ENCODE peak calls at places on chromosomes 3 and 15, in nine cellular contexts. C, T, P, Q, A, J, M, G and B are unnamed samples.

GRCh38 chr15:36701336-36701735 is 121.9 kb downstream of the CDIN1 start:
- DNase-seq in A (no peak), T (no peak), C (no peak), P (no peak), J (no peak), M (no peak), G (no peak), Q (no peak), B (no peak)

GRCh38 chr3:79985866-79986265 is 218.1 kb upstream of the ROBO1 start:
- DNase-seq in P (no peak), T (no peak), Q (no peak), G (no peak), M (no peak), J (no peak), A (no peak), C (no peak), B (no peak)

GRCh38 chr3:157388051-157388450 is 48.6 kb upstream of the PTX3 start:
- DNase-seq in A (no peak), P (peak), C (no peak), J (no peak), Q (no peak), T (no peak), M (no peak), G (peak), B (peak)

GRCh38 chr3:102225407-102226132 is 209.2 kb upstream of the ZPLD1 start:
- DNase-seq in G (peak), P (peak), M (no peak), J (no peak), C (no peak), Q (peak), T (peak), A (peak), B (peak)

GRCh38 chr3:127585163-127585812 is 5.2 kb downstream of the TPRA1 start:
- DNase-seq in Q (no peak), A (no peak), T (no peak), M (no peak), C (no peak), P (no peak), G (peak), J (no peak), B (peak)

GRCh38 chr15:49904296-49904695 is 214.7 kb downstream of the ATP8B4 start:
- DNase-seq in G (peak), C (no peak), P (no peak), A (no peak), M (no peak), T (no peak), J (no peak), Q (no peak), B (no peak)

GRCh38 chr3:178310833-178311380 is 225.3 kb upstream of the KCNMB2 start:
- DNase-seq in G (no peak), P (no peak), Q (no peak), A (no peak), T (no peak), C (no peak), M (no peak), J (no peak), B (no peak)

GRCh38 chr3:43268636-43269035 is 17.7 kb upstream of the SNRK start:
- DNase-seq in Q (no peak), T (no peak), G (no peak), A (no peak), P (no peak), M (no peak), C (no peak), J (no peak), B (peak)

GRCh38 chr3:47825590-47825989 is 22.7 kb downstream of the DHX30 start:
- DNase-seq in A (no peak), J (no peak), C (peak), M (no peak), Q (no peak), G (no peak), P (no peak), T (no peak), B (no peak)

GRCh38 chr3:147509444-147509843 is 100.3 kb downstream of the ZIC1 start:
- DNase-seq in P (no peak), M (no peak), A (no peak), C (no peak), T (no peak), Q (no peak), G (no peak), J (no peak), B (no peak)

GRCh38 chr15:73323374-73323955 is 45.3 kb downstream of the HCN4 start:
- DNase-seq in J (no peak), T (no peak), A (no peak), Q (no peak), G (no peak), M (no peak), C (no peak), P (no peak), B (no peak)

GRCh38 chr15:74826372-74826819 is at the start of gene CPLX3:
- DNase-seq in G (no peak), P (no peak), A (no peak), T (no peak), Q (peak), C (peak), J (no peak), M (no peak), B (no peak)

GRCh38 chr15:41416162-41416741 is 643 bp upstream of the RTF1 start:
- DNase-seq in C (no peak), G (no peak), J (no peak), P (no peak), T (no peak), A (no peak), M (no peak), Q (no peak), B (no peak)

GRCh38 chr15:72967397-72967796 is 84.9 kb upstream of the NEO1 start:
- DNase-seq in T (no peak), M (no peak), J (no peak), P (no peak), Q (no peak), A (no peak), C (no peak), G (no peak), B (no peak)

GRCh38 chr15:81336568-81336967 is 12.6 kb upstream of the STARD5 start:
- DNase-seq in P (peak), C (peak), A (peak), M (no peak), G (peak), J (no peak), T (no peak), Q (peak), B (peak)

GRCh38 chr3:69161587-69162196 is 39.3 kb upstream of the LMOD3 start:
- DNase-seq in J (no peak), C (peak), G (peak), T (peak), Q (peak), P (peak), A (peak), M (no peak), B (peak)

GRCh38 chr3:121698513-121698912 is 37.8 kb upstream of the HCLS1 start:
- DNase-seq in C (no peak), G (no peak), T (no peak), A (no peak), P (no peak), M (no peak), J (no peak), Q (no peak), B (no peak)

GRCh38 chr3:100260081-100260684 is 609 bp upstream of the TBC1D23 start:
- DNase-seq in P (peak), T (no peak), Q (no peak), G (peak), J (no peak), C (no peak), M (no peak), A (no peak), B (peak)

GRCh38 chr3:151315846-151316245 is 774 bp downstream of the GPR87 start:
- DNase-seq in G (no peak), T (no peak), C (no peak), M (no peak), J (no peak), Q (no peak), A (no peak), P (peak), B (no peak)

GRCh38 chr15:42392309-42393024 is 33.2 kb downstream of the CAPN3 start:
- DNase-seq in P (no peak), Q (peak), J (no peak), G (no peak), C (no peak), A (no peak), T (no peak), M (no peak), B (no peak)

GRCh38 chr3:183984749-183985729 is 32.6 kb downstream of the ABCC5 start:
- DNase-seq in T (no peak), J (no peak), C (no peak), G (no peak), A (no peak), M (no peak), Q (no peak), P (no peak), B (no peak)

GRCh38 chr3:113839551-113839950 is 963 bp downstream of the GRAMD1C start:
- DNase-seq in Q (no peak), A (no peak), J (no peak), M (no peak), P (no peak), C (no peak), T (no peak), G (no peak), B (no peak)

GRCh38 chr3:72887723-72888545 is at the start of gene GXYLT2:
- DNase-seq in C (peak), J (no peak), P (peak), T (no peak), A (peak), G (peak), Q (peak), M (no peak), B (peak)